ENCODE peak calls at places on chromosomes 3 and 15, in four cellular contexts. G is tibial nerve, O is K562, L is HepG2. J is an unnamed sample.

GRCh38 chr15:66598095-66598815 is 32.5 kb upstream of the LCTL start:
- DNase-seq in O (no peak), L (no peak), G (no peak), J (no peak)

GRCh38 chr3:133943639-133944131 is 48.0 kb upstream of the RAB6B start:
- DNase-seq in O (peak; percentile 74), G (no peak), L (no peak), J (no peak)

GRCh38 chr3:197963019-197963637 is 3.1 kb downstream of the LMLN start:
- DNase-seq in L (no peak), O (no peak), G (no peak), J (no peak)

GRCh38 chr3:31695280-31696008 is 162.7 kb downstream of the STT3B start:
- DNase-seq in G (no peak), L (no peak), O (no peak), J (no peak)

GRCh38 chr3:106249159-106249558 is 380.3 kb upstream of the CBLB start:
- DNase-seq in O (no peak), G (no peak), L (no peak), J (no peak)

GRCh38 chr15:44438402-44438801 is 11.0 kb downstream of the CTDSPL2 start:
- DNase-seq in G (no peak), L (no peak), O (no peak), J (no peak)

GRCh38 chr3:184786271-184787010 is 25.5 kb upstream of the VPS8 start:
- DNase-seq in L (no peak), G (peak; percentile 60), O (no peak), J (no peak)

GRCh38 chr3:37992271-37993066 is 1.9 kb downstream of the VILL start:
- DNase-seq in G (no peak), O (no peak), L (peak; percentile 48), J (no peak)

GRCh38 chr3:99472385-99472784 is 166.0 kb upstream of the COL8A1 start:
- DNase-seq in L (no peak), O (no peak), G (no peak), J (no peak)

GRCh38 chr3:134311265-134311664 is 60.6 kb upstream of the RYK start:
- DNase-seq in G (no peak), O (no peak), L (no peak), J (no peak)

GRCh38 chr3:32084870-32085269 is 21.6 kb upstream of the GPD1L start:
- DNase-seq in O (no peak), L (no peak), G (no peak), J (no peak)

GRCh38 chr3:107588217-107588616 is 65.5 kb downstream of the BBX start:
- DNase-seq in O (no peak), L (no peak), G (no peak), J (no peak)

GRCh38 chr3:135667061-135667460 is 298.5 kb upstream of the PPP2R3A start:
- DNase-seq in O (no peak), G (no peak), L (no peak), J (no peak)

GRCh38 chr15:93800805-93801204 is 430.6 kb upstream of the MCTP2 start:
- DNase-seq in O (no peak), G (no peak), L (no peak), J (no peak)

GRCh38 chr3:170205302-170205701 is 16.9 kb upstream of the PRKCI start:
- DNase-seq in O (no peak), L (no peak), G (no peak), J (no peak)

GRCh38 chr3:45554001-45554691 is 40.4 kb upstream of the LIMD1 start:
- DNase-seq in L (no peak), G (peak; percentile 44), O (peak; percentile 43), J (no peak)

GRCh38 chr3:54087581-54088410 is 34.6 kb upstream of the CACNA2D3 start:
- DNase-seq in L (no peak), G (no peak), O (no peak), J (no peak)

GRCh38 chr3:126004217-126004616 is 35.2 kb downstream of the ROPN1B start:
- DNase-seq in G (no peak), O (no peak), L (no peak), J (no peak)

GRCh38 chr3:178083906-178084823 is 452.1 kb upstream of the KCNMB2 start:
- DNase-seq in O (peak; percentile 26), G (no peak), L (peak; percentile 10), J (no peak)

GRCh38 chr3:141386611-141387110 is 18.4 kb downstream of the ZBTB38 start:
- DNase-seq in O (no peak), L (no peak), G (no peak), J (no peak)

GRCh38 chr15:31453558-31454318 is 127.1 kb downstream of the KLF13 start:
- DNase-seq in G (no peak), L (no peak), O (no peak), J (no peak)

GRCh38 chr3:85077018-85077417 is 118.2 kb downstream of the CADM2 start:
- DNase-seq in O (no peak), G (no peak), L (no peak), J (no peak)

GRCh38 chr3:54138937-54139547 is 16.7 kb downstream of the CACNA2D3 start:
- DNase-seq in L (no peak), O (no peak), G (no peak), J (no peak)

GRCh38 chr3:87120850-87121249 is 106.3 kb upstream of the CHMP2B start:
- DNase-seq in O (no peak), G (no peak), L (no peak), J (no peak)

GRCh38 chr3:44915702-44916438 is 41.5 kb downstream of the TGM4 start:
- DNase-seq in L (peak; percentile 20), O (peak; percentile 48), G (no peak), J (no peak)

GRCh38 chr15:74335396-74335795 is 32.0 kb downstream of the CYP11A1 start:
- DNase-seq in G (no peak), L (no peak), O (no peak), J (no peak)

GRCh38 chr3:20561166-20561565 is 375.2 kb upstream of the SGO1 start:
- DNase-seq in O (no peak), L (no peak), G (no peak), J (no peak)

GRCh38 chr15:88450125-88450798 is 16.9 kb downstream of the MRPL46 start:
- DNase-seq in O (peak; percentile 81), G (peak; percentile 50), L (peak; percentile 53), J (no peak)

GRCh38 chr3:63037116-63037515 is 161.9 kb upstream of the CADPS start:
- DNase-seq in L (no peak), G (no peak), O (no peak), J (no peak)

DNA sequence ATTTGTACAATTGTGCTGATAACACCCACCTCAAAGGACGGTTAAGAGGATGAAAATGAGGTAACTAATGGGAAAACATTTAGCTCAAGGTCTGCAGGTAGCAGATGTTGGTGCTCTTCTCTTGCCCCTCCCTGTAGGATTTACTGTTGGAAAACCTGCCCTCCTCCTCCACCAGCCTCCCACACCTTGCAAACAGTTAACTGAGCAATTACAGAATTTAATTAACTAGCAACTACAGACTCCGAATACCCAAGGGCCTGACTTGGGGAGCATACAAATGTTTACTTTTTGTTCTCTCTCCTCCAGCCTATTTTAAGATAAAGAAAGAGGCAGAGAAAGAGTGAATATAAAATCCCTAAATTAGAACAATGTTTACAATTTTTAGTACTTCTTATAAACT is 62.5 kb upstream of the BOC start:
- DNase-seq in O (no peak), L (no peak), G (no peak), J (no peak)
- TF ChIP-seq CTCF in O (no peak), L (no peak), G (no peak), J (no peak)

GRCh38 chr3:120177151-120177550 is 82.9 kb upstream of the GSK3B start:
- DNase-seq in G (peak; percentile 8), L (peak; percentile 49), O (no peak), J (no peak)
- TF ChIP-seq EP300 in G (no peak), L (no peak), O (no peak), J (no peak)

GRCh38 chr3:128879125-128879969 is at the start of gene ACAD9:
- DNase-seq in L (peak; percentile 95), G (peak; percentile 97), O (peak; percentile 97), J (peak; percentile 98)
- TF ChIP-seq POLR2A in L (peak; percentile 96), G (peak; percentile 87), O (peak; percentile 89), J (peak; percentile 89)

DNA sequence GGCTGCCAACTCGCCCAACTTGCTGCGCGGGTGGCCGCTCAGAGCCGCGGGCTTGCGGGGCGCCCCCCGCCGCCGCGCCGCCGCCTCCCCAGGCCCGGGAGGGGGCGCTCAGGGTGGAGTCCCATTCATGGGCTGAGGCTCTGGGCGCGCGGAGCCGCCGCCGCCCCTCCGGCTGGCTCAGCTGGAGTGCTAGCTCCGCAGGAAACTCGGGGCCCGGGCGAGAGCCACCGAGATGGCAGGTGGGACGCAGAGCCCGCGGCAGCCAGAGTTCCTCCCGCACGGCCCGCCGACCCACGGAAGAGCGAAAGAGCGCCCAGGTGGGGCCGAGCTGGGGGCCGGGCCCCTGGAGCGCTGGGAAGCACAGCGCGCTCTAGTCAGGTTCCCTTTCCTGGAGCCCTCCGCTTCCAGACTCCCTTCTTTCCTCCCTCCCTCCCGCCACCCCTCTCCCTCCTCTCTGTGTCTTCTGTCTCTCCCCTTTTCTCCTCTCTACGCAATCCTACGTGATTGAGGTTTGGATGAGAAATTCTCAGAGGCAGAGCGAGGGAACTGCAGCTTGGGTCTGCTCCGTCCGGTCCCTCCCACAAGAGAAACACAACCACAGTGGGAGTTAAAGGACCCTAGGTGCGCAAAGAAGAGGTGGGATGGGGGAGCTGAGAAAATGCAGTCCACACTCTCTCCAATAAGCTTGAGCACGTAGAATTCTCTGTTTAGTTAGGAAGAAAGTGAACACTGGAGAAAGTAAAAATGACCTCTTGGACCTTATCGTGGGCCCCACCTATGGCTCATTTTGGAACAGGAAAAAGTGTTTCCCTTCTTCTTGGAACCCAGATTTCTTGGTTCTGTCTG is 317.3 kb downstream of the FGF12 start:
- DNase-seq in O (no peak), G (no peak), L (no peak), J (no peak)
- TF ChIP-seq CTCF in O (no peak), G (no peak), L (no peak), J (no peak)

DNA sequence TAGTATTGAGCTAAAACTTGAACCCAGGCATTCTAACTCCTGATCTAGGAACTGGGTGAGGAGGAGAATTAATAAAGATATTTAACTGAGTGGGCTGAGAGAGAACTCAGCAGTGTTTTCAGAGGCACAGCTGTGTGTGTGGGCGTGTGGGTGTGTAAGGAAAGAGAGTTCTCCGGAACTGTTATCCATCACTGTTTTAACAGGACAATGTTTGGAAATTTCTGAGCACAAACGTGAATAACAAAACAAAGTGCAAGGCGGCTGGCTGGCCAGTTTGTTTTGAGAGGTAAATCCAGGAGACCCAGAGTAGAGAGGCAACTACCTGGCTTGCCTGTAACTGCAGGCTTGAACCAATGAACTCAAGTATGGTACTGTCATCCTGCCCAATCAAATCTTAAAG is 5.0 kb upstream of the PTPN9 start:
- DNase-seq in G (no peak), O (no peak), L (no peak), J (no peak)
- TF ChIP-seq EP300 in G (no peak), O (no peak), L (no peak), J (no peak)

GRCh38 chr3:182792901-182793662 is at the start of gene ATP11B:
- DNase-seq in G (peak; percentile 44), O (peak; percentile 95), L (peak; percentile 32), J (peak; percentile 96)
- TF ChIP-seq POLR2A in G (peak; percentile 55), O (peak; percentile 91), L (peak; percentile 92), J (peak; percentile 53)